ENCODE peak calls at places on chromosomes 7 and 10, in six cellular contexts. One of them, this sample, is unnamed.

GRCh38 chr10:113228570-113228969 is 278.5 kb downstream of the TCF7L2 start:
- DNase-seq in heart right ventricle: no peak
- DNase-seq in mammary epithelial cell: no peak
- DNase-seq in fibroblast of lung: peak; percentile 17
- DNase-seq in left lung: no peak
- DNase-seq in uterus: no peak
- DNase-seq in this sample: no peak

GRCh38 chr7:22435105-22435504 is 64.9 kb downstream of the STEAP1B start:
- DNase-seq in heart right ventricle: no peak
- DNase-seq in mammary epithelial cell: no peak
- DNase-seq in fibroblast of lung: no peak
- DNase-seq in left lung: no peak
- DNase-seq in uterus: no peak
- DNase-seq in this sample: no peak

GRCh38 chr7:158834799-158835784 is 5.8 kb upstream of the ESYT2 start:
- DNase-seq in heart right ventricle: no peak
- DNase-seq in mammary epithelial cell: no peak
- DNase-seq in fibroblast of lung: no peak
- DNase-seq in left lung: no peak
- DNase-seq in uterus: peak; percentile 43
- DNase-seq in this sample: no peak

GRCh38 chr10:98332623-98333269 is 64.8 kb upstream of the LOXL4 start:
- DNase-seq in heart right ventricle: no peak
- DNase-seq in mammary epithelial cell: no peak
- DNase-seq in fibroblast of lung: peak; percentile 45
- DNase-seq in left lung: no peak
- DNase-seq in uterus: no peak
- DNase-seq in this sample: no peak

GRCh38 chr10:63711866-63712716 is 190.9 kb downstream of the REEP3 start:
- DNase-seq in heart right ventricle: peak; percentile 90
- DNase-seq in mammary epithelial cell: peak; percentile 98
- DNase-seq in fibroblast of lung: peak; percentile 98
- DNase-seq in left lung: peak; percentile 92
- DNase-seq in uterus: peak; percentile 92
- DNase-seq in this sample: peak; percentile 98

GRCh38 chr7:102951839-102952238 is 39.0 kb downstream of the LRRC17 start:
- DNase-seq in heart right ventricle: no peak
- DNase-seq in mammary epithelial cell: no peak
- DNase-seq in fibroblast of lung: no peak
- DNase-seq in left lung: no peak
- DNase-seq in uterus: no peak
- DNase-seq in this sample: no peak

GRCh38 chr7:7505936-7506335 is 29.7 kb downstream of the COL28A1 start:
- DNase-seq in heart right ventricle: no peak
- DNase-seq in mammary epithelial cell: no peak
- DNase-seq in fibroblast of lung: no peak
- DNase-seq in left lung: no peak
- DNase-seq in uterus: no peak
- DNase-seq in this sample: no peak

GRCh38 chr10:105434970-105435369 is 793.9 kb downstream of the SORCS3 start:
- DNase-seq in heart right ventricle: no peak
- DNase-seq in mammary epithelial cell: no peak
- DNase-seq in fibroblast of lung: no peak
- DNase-seq in left lung: no peak
- DNase-seq in uterus: no peak
- DNase-seq in this sample: no peak

GRCh38 chr7:49397750-49398149 is 375.7 kb upstream of the VWC2 start:
- DNase-seq in heart right ventricle: no peak
- DNase-seq in mammary epithelial cell: no peak
- DNase-seq in fibroblast of lung: no peak
- DNase-seq in left lung: no peak
- DNase-seq in uterus: no peak
- DNase-seq in this sample: no peak

GRCh38 chr10:24963646-24964045 is 11.2 kb upstream of the PRTFDC1 start:
- DNase-seq in heart right ventricle: no peak
- DNase-seq in mammary epithelial cell: no peak
- DNase-seq in fibroblast of lung: no peak
- DNase-seq in left lung: no peak
- DNase-seq in uterus: no peak
- DNase-seq in this sample: no peak

GRCh38 chr10:69065406-69066361 is 22.2 kb upstream of the SRGN start:
- DNase-seq in heart right ventricle: peak; percentile 41
- DNase-seq in mammary epithelial cell: peak; percentile 87
- DNase-seq in fibroblast of lung: peak; percentile 60
- DNase-seq in left lung: peak; percentile 70
- DNase-seq in uterus: no peak
- DNase-seq in this sample: no peak

GRCh38 chr7:47578581-47579270 is 3.2 kb downstream of the TNS3 start:
- DNase-seq in heart right ventricle: no peak
- DNase-seq in mammary epithelial cell: peak; percentile 40
- DNase-seq in fibroblast of lung: peak; percentile 55
- DNase-seq in left lung: no peak
- DNase-seq in uterus: no peak
- DNase-seq in this sample: no peak

GRCh38 chr7:126755381-126755780 is 497.4 kb downstream of the GRM8 start:
- DNase-seq in heart right ventricle: no peak
- DNase-seq in mammary epithelial cell: no peak
- DNase-seq in fibroblast of lung: no peak
- DNase-seq in left lung: no peak
- DNase-seq in uterus: no peak
- DNase-seq in this sample: no peak

GRCh38 chr7:143372070-143372469 is 9.1 kb upstream of the ZYX start:
- DNase-seq in heart right ventricle: peak; percentile 57
- DNase-seq in mammary epithelial cell: peak; percentile 86
- DNase-seq in fibroblast of lung: peak; percentile 46
- DNase-seq in left lung: peak; percentile 83
- DNase-seq in uterus: no peak
- DNase-seq in this sample: peak; percentile 81

GRCh38 chr10:76329891-76330575 is 898.6 kb downstream of the LRMDA start:
- DNase-seq in heart right ventricle: no peak
- DNase-seq in mammary epithelial cell: peak; percentile 54
- DNase-seq in fibroblast of lung: peak; percentile 32
- DNase-seq in left lung: no peak
- DNase-seq in uterus: no peak
- DNase-seq in this sample: no peak
- H3K4me1 ChIP-seq in heart right ventricle: peaks cover 12% of the 10 kb centered on the region
- H3K4me1 ChIP-seq in mammary epithelial cell: peaks cover 23% of the 10 kb centered on the region
- H3K4me1 ChIP-seq in fibroblast of lung: peaks cover 2% of the 10 kb centered on the region
- H3K4me1 ChIP-seq in left lung: no peaks in the 10 kb centered on the region
- H3K4me1 ChIP-seq in uterus: no peaks in the 10 kb centered on the region
- H3K4me1 ChIP-seq in this sample: no peaks in the 10 kb centered on the region

DNA sequence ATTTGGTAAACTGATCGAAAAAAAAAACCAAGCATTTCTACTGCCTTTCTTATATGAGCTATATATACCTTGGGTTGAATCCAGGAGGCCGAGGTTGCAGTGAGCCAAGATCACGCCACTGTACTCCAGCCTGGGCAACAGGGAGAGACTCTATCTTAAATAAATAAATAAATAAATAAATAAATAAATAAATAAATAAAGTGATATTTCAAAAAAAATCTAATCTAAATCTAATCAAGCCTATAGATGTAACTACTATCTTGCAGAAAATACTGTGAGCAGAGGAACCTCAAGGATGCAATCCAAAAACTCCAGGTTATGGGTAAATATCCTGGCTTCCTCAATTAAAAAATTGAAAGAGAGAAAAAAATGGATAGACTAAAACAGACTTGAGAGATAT is 71.2 kb upstream of the SLF2 start:
- DNase-seq in heart right ventricle: no peak
- DNase-seq in mammary epithelial cell: no peak
- DNase-seq in fibroblast of lung: no peak
- DNase-seq in left lung: no peak
- DNase-seq in uterus: no peak
- DNase-seq in this sample: no peak
- H3K27ac ChIP-seq in heart right ventricle: no peak overlapping the region
- H3K27ac ChIP-seq in mammary epithelial cell: no peak overlapping the region
- H3K27ac ChIP-seq in fibroblast of lung: no peak overlapping the region
- H3K27ac ChIP-seq in left lung: no peak overlapping the region
- H3K27ac ChIP-seq in uterus: no peak overlapping the region
- H3K27ac ChIP-seq in this sample: no peak overlapping the region

GRCh38 chr10:541750-542371 is 147.6 kb downstream of the DIP2C start:
- DNase-seq in heart right ventricle: no peak
- DNase-seq in mammary epithelial cell: no peak
- DNase-seq in fibroblast of lung: no peak
- DNase-seq in left lung: no peak
- DNase-seq in uterus: no peak
- DNase-seq in this sample: no peak
- TF ChIP-seq CTCF in heart right ventricle: no peak
- TF ChIP-seq CTCF in mammary epithelial cell: no peak
- TF ChIP-seq CTCF in fibroblast of lung: no peak
- TF ChIP-seq CTCF in left lung: no peak
- TF ChIP-seq CTCF in uterus: no peak
- TF ChIP-seq CTCF in this sample: no peak

GRCh38 chr10:114367041-114367675 is 37.1 kb downstream of the AFAP1L2 start:
- DNase-seq in heart right ventricle: no peak
- DNase-seq in mammary epithelial cell: no peak
- DNase-seq in fibroblast of lung: peak; percentile 86
- DNase-seq in left lung: no peak
- DNase-seq in uterus: peak; percentile 58
- DNase-seq in this sample: no peak
- H3K4me1 ChIP-seq in heart right ventricle: peaks cover 18% of the 10 kb centered on the region
- H3K4me1 ChIP-seq in mammary epithelial cell: peaks cover 16% of the 10 kb centered on the region
- H3K4me1 ChIP-seq in fibroblast of lung: no peaks in the 10 kb centered on the region
- H3K4me1 ChIP-seq in left lung: no peaks in the 10 kb centered on the region
- H3K4me1 ChIP-seq in uterus: no peaks in the 10 kb centered on the region
- H3K4me1 ChIP-seq in this sample: no peaks in the 10 kb centered on the region

GRCh38 chr10:50651808-50652207 is 28.1 kb upstream of the SGMS1 start:
- DNase-seq in heart right ventricle: no peak
- DNase-seq in mammary epithelial cell: no peak
- DNase-seq in fibroblast of lung: peak; percentile 6
- DNase-seq in left lung: no peak
- DNase-seq in uterus: no peak
- DNase-seq in this sample: no peak
- H3K27ac ChIP-seq in heart right ventricle: no peak overlapping the region
- H3K27ac ChIP-seq in mammary epithelial cell: no peak overlapping the region
- H3K27ac ChIP-seq in fibroblast of lung: no peak overlapping the region
- H3K27ac ChIP-seq in left lung: no peak overlapping the region
- H3K27ac ChIP-seq in uterus: no peak overlapping the region
- H3K27ac ChIP-seq in this sample: no peak overlapping the region

DNA sequence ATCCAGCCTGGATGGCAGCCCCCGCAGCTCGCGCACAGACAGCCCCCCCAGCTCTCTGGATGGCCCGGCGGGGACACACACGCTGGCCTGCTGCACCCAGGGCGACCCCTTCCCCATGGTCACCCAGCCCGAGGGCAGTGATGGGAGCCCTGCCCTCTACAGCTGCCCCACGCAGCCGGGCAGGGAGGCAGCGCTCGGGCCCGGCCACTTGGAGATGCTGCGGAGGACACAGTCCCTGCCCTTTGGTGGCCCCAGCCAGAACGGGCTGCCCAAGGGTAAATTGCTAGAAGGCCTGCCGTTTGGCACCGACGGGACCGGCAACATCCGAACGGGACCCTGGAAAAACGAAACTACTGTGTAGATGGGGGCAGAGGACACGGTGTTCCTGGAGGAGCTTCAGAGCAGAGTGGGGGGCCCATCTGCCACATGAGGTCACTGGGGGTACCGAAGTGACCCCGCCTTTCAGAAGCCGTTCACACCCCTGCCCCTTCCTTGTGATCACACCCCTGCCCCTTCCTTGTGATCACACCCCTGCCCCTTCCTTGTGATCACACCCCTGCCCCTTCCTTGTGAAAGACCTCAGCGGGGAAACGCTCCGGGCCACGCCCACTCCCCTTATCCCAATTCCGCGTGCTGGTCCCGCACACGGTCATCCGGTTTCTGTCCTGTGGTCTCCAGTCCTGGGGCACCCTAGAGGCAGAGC is 30.7 kb upstream of the KNDC1 start:
- DNase-seq in heart right ventricle: no peak
- DNase-seq in mammary epithelial cell: no peak
- DNase-seq in fibroblast of lung: no peak
- DNase-seq in left lung: no peak
- DNase-seq in uterus: no peak
- DNase-seq in this sample: no peak
- TF ChIP-seq CTCF in heart right ventricle: no peak
- TF ChIP-seq CTCF in mammary epithelial cell: no peak
- TF ChIP-seq CTCF in fibroblast of lung: no peak
- TF ChIP-seq CTCF in left lung: no peak
- TF ChIP-seq CTCF in uterus: no peak
- TF ChIP-seq CTCF in this sample: no peak

DNA sequence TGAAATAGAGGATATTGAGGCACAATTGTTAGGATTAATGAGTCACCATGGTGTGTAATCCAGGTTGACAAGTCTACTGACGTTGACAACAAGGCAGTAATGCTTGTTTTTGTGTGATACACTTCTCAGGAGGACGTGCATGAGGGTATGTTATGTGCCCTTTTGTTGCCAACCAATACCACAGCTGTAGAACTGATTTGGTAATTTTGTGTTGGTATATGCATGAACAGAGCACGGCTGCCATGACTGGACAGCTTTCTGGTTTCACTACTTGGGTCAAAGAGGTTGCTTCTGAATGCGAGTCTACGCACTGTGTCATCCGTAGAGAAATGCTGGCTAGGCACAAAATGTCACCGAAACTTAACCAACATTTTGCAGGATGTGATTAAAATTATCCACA is 32.9 kb downstream of the PHTF2 start:
- DNase-seq in heart right ventricle: no peak
- DNase-seq in mammary epithelial cell: peak; percentile 1
- DNase-seq in fibroblast of lung: no peak
- DNase-seq in left lung: no peak
- DNase-seq in uterus: no peak
- DNase-seq in this sample: no peak
- H3K4me1 ChIP-seq in heart right ventricle: peaks cover 20% of the 10 kb centered on the region
- H3K4me1 ChIP-seq in mammary epithelial cell: peaks cover 12% of the 10 kb centered on the region
- H3K4me1 ChIP-seq in fibroblast of lung: no peaks in the 10 kb centered on the region
- H3K4me1 ChIP-seq in left lung: peaks cover 18% of the 10 kb centered on the region
- H3K4me1 ChIP-seq in uterus: no peaks in the 10 kb centered on the region
- H3K4me1 ChIP-seq in this sample: peaks cover 4% of the 10 kb centered on the region

DNA sequence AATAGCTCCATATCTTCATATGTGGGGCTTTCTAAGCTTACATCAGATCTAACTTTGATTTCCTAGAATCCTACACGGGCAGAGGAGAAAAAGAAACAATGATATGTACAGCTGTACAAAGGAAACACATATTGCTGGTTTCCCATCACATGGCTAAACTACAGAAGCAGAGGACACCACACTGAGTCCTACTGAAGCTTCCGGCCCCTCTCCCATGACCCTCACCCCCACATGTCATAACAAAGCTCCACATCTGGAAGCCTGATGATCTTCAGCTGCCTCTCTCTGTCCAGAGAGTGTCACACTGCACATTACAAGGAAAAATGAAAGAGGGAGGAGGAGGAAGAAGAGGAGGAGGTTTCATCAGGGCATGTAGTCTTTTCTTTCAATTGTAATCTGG is 14.0 kb downstream of the SLC16A12 start:
- DNase-seq in heart right ventricle: no peak
- DNase-seq in mammary epithelial cell: no peak
- DNase-seq in fibroblast of lung: peak; percentile 70
- DNase-seq in left lung: no peak
- DNase-seq in uterus: no peak
- DNase-seq in this sample: no peak
- H3K27ac ChIP-seq in heart right ventricle: no peak overlapping the region
- H3K27ac ChIP-seq in mammary epithelial cell: no peak overlapping the region
- H3K27ac ChIP-seq in fibroblast of lung: no peak overlapping the region
- H3K27ac ChIP-seq in left lung: no peak overlapping the region
- H3K27ac ChIP-seq in uterus: no peak overlapping the region
- H3K27ac ChIP-seq in this sample: no peak overlapping the region

GRCh38 chr7:117375380-117375779 is 51.9 kb downstream of the ASZ1 start:
- DNase-seq in heart right ventricle: no peak
- DNase-seq in mammary epithelial cell: peak; percentile 3
- DNase-seq in fibroblast of lung: peak; percentile 23
- DNase-seq in left lung: no peak
- DNase-seq in uterus: no peak
- DNase-seq in this sample: no peak
- TF ChIP-seq CTCF in heart right ventricle: no peak
- TF ChIP-seq CTCF in mammary epithelial cell: peak; percentile 17
- TF ChIP-seq CTCF in fibroblast of lung: peak; percentile 51
- TF ChIP-seq CTCF in left lung: no peak
- TF ChIP-seq CTCF in uterus: no peak
- TF ChIP-seq CTCF in this sample: no peak

GRCh38 chr10:20957744-20958143 is 60.6 kb upstream of the NEBL start:
- DNase-seq in heart right ventricle: no peak
- DNase-seq in mammary epithelial cell: no peak
- DNase-seq in fibroblast of lung: no peak
- DNase-seq in left lung: no peak
- DNase-seq in uterus: no peak
- DNase-seq in this sample: no peak
- H3K4me1 ChIP-seq in heart right ventricle: no peaks in the 10 kb centered on the region
- H3K4me1 ChIP-seq in mammary epithelial cell: no peaks in the 10 kb centered on the region
- H3K4me1 ChIP-seq in fibroblast of lung: no peaks in the 10 kb centered on the region
- H3K4me1 ChIP-seq in left lung: no peaks in the 10 kb centered on the region
- H3K4me1 ChIP-seq in uterus: no peaks in the 10 kb centered on the region
- H3K4me1 ChIP-seq in this sample: no peaks in the 10 kb centered on the region

This sample was measured in tibial artery.